ENCODE peak calls at places on chromosomes 2 and 18, in nine cellular contexts. M is heart left ventricle; T is uterus; W is gastrocnemius medialis; H is hepatocyte; A is A549; N is aorta; R is neural progenitor cell; E is naive thymus-derived CD4-positive, alpha-beta T cell. F is an unnamed sample. For H3K9me3, the result is how much of the 10 kb centered on the place peaks cover.

GRCh38 chr2:110114007-110114591 is 1.5 kb downstream of the MALL start:
- DNase-seq in T (no peak), M (no peak), E (no peak), H (peak), N (no peak), R (no peak), W (no peak), A (peak), F (no peak)

GRCh38 chr2:11573418-11574175 is 39.8 kb downstream of the GREB1 start:
- DNase-seq in R (no peak), A (no peak), T (no peak), N (peak), E (no peak), H (no peak), W (no peak), M (no peak), F (no peak)

GRCh38 chr2:95059656-95060370 is 34.3 kb downstream of the MAL start:
- DNase-seq in M (no peak), R (no peak), W (no peak), H (no peak), N (no peak), A (no peak), T (no peak), E (no peak), F (no peak)

GRCh38 chr2:68831688-68832087 is 39.5 kb downstream of the BMP10 start:
- DNase-seq in A (no peak), T (no peak), N (no peak), E (no peak), M (peak), R (no peak), H (no peak), W (no peak), F (no peak)

GRCh38 chr2:16142383-16143361 is 202.3 kb downstream of the MYCN start:
- DNase-seq in A (no peak), H (peak), N (no peak), T (no peak), M (no peak), R (no peak), E (peak), W (no peak), F (no peak)

GRCh38 chr2:238286095-238286494 is 2.3 kb downstream of the PER2 start:
- DNase-seq in M (no peak), E (no peak), A (no peak), H (no peak), N (no peak), R (no peak), W (no peak), T (no peak), F (no peak)

GRCh38 chr2:10329584-10329879 is 26.8 kb downstream of the HPCAL1 start:
- DNase-seq in T (no peak), H (no peak), W (no peak), R (no peak), M (no peak), N (no peak), E (no peak), A (no peak), F (no peak)

GRCh38 chr2:73895473-73895872 is 2.7 kb downstream of the ACTG2 start:
- DNase-seq in R (no peak), M (no peak), A (no peak), E (no peak), T (no peak), N (no peak), W (no peak), H (no peak), F (no peak)

GRCh38 chr2:110216803-110217202 is 4.5 kb upstream of the MTLN start:
- DNase-seq in R (no peak), A (no peak), E (no peak), N (no peak), W (no peak), H (no peak), M (no peak), T (no peak), F (no peak)

GRCh38 chr2:72144746-72145657 is 2.7 kb downstream of the CYP26B1 start:
- DNase-seq in W (no peak), R (peak), E (no peak), H (peak), A (peak), T (peak), N (peak), M (peak), F (peak)

GRCh38 chr18:78660311-78660710 is 319.3 kb upstream of the SALL3 start:
- DNase-seq in T (no peak), R (no peak), A (no peak), N (no peak), E (no peak), H (no peak), W (no peak), M (no peak), F (no peak)

GRCh38 chr18:78658531-78658930 is 321.1 kb upstream of the SALL3 start:
- DNase-seq in N (no peak), W (no peak), M (no peak), H (no peak), R (no peak), E (no peak), A (no peak), T (no peak), F (no peak)

GRCh38 chr18:78661316-78661715 is 318.3 kb upstream of the SALL3 start:
- DNase-seq in H (no peak), A (no peak), R (no peak), E (no peak), M (no peak), W (no peak), T (no peak), N (no peak), F (no peak)

GRCh38 chr18:78659057-78659456 is 320.6 kb upstream of the SALL3 start:
- DNase-seq in W (no peak), M (no peak), E (no peak), N (no peak), T (no peak), R (no peak), A (no peak), H (no peak), F (no peak)

GRCh38 chr18:78659748-78660147 is 319.9 kb upstream of the SALL3 start:
- DNase-seq in T (no peak), W (no peak), R (peak), E (no peak), H (peak), N (no peak), A (no peak), M (no peak), F (peak)
- H3K9me3 ChIP-seq in T (under half), W (under half), R (under half), E (under half), H (under half), N (under half), A (under half), M (under half), F (under half)

GRCh38 chr2:205012961-205013360 is 467.7 kb downstream of the PARD3B start:
- DNase-seq in E (no peak), N (no peak), R (no peak), H (no peak), M (no peak), W (no peak), A (no peak), T (no peak), F (no peak)

GRCh38 chr2:205017912-205018311 is 472.6 kb downstream of the PARD3B start:
- DNase-seq in R (no peak), N (no peak), W (no peak), T (no peak), M (no peak), H (no peak), E (no peak), A (no peak), F (no peak)

GRCh38 chr2:205020673-205021072 is 475.4 kb downstream of the PARD3B start:
- DNase-seq in M (no peak), W (no peak), N (no peak), T (no peak), H (no peak), R (no peak), A (no peak), E (no peak), F (no peak)

GRCh38 chr2:205013586-205013985 is 468.3 kb downstream of the PARD3B start:
- DNase-seq in M (no peak), T (no peak), E (no peak), N (no peak), H (no peak), R (no peak), A (no peak), W (no peak), F (no peak)

GRCh38 chr2:205017381-205017780 is 472.1 kb downstream of the PARD3B start:
- DNase-seq in E (no peak), T (no peak), M (no peak), A (no peak), N (no peak), W (no peak), R (no peak), H (no peak), F (no peak)
- H3K9me3 ChIP-seq in E (under half), T (under half), M (under half), A (under half), N (under half), W (under half), R (under half), H (under half), F (under half)

DNA sequence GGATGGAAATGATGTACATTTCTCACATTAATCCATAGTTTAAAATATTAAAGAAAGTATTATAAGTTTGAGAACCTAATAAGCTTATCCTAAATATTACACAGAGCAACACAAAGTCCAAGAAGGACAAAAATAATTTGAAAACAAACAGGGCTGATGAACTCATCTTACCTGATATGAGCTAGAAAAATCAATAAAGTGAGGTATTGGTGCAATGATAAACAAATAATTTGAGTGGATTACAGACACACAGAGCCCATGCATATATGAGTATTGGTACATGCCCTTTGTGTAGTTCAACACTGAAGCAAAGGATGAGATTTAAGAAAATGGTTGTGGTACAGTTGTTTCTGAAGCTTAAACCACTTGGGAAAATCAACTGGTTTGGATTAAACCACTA is 1139.0 kb downstream of the SUCLG1 start:
- DNase-seq in T (no peak), W (no peak), H (no peak), R (no peak), M (no peak), E (no peak), N (no peak), A (no peak), F (no peak)
- H3K9me3 ChIP-seq in T (under half), W (under half), H (under half), R (under half), M (under half), E (under half), N (under half), A (under half), F (under half)

DNA sequence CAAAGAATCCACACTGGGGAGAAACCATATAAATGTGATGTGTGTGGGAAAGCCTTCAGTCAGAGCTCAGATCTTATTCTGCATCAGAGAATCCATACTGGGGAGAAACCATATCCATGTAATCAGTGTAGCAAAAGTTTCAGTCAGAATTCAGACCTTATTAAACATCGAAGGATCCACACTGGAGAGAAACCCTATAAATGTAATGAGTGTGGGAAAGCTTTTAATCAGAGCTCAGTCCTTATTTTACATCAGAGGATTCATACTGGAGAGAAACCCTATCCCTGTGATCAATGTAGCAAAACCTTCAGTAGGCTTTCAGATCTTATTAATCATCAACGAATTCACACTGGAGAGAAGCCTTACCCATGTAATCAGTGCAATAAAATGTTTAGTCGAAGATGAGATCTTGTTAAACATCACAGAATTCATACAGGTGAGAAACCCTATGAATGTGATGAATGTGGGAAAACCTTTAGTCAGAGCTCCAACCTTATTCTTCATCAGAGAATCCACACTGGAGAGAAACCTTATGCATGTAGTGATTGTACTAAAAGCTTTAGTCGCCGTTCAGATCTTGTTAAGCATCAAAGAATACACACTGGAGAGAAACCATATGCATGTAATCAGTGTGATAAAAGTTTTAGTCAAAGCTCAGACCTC is 16.7 kb upstream of the ZSCAN30 start:
- DNase-seq in W (no peak), H (no peak), M (no peak), N (no peak), E (no peak), T (no peak), R (no peak), A (no peak), F (no peak)
- H3K9me3 ChIP-seq in W (under half), H (half or more), M (half or more), N (under half), E (half or more), T (under half), R (half or more), A (half or more), F (under half)

GRCh38 chr2:195461010-195461409 is 196.0 kb upstream of the SLC39A10 start:
- DNase-seq in R (no peak), H (no peak), A (no peak), N (no peak), W (no peak), E (no peak), T (no peak), M (no peak), F (no peak)
- H3K9me3 ChIP-seq in R (under half), H (under half), A (under half), N (under half), W (under half), E (under half), T (under half), M (under half), F (under half)

DNA sequence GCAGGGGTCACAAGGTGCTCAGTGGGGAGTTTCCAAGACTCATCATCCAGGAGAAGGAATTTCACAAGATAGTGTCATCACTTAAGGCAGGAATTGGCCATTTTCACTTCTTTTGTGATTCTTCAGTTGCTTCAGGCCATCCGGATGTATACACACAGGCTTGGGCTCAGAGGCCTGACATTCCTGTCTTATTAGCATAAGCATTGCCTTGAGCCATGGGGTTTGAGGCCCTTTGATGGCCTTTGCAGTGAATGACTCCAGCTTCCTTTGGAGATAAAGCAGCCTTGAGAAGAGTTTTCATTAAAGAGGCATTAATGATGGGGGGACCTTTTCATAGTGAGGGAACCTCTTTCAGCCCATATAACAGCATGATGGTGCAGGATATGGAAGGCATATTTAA is 366.0 kb upstream of the CNTNAP5 start:
- DNase-seq in A (no peak), T (no peak), N (no peak), R (peak), H (no peak), M (no peak), W (no peak), E (no peak), F (no peak)
- H3K9me3 ChIP-seq in A (under half), T (under half), N (under half), R (under half), H (under half), M (under half), W (under half), E (under half), F (under half)

DNA sequence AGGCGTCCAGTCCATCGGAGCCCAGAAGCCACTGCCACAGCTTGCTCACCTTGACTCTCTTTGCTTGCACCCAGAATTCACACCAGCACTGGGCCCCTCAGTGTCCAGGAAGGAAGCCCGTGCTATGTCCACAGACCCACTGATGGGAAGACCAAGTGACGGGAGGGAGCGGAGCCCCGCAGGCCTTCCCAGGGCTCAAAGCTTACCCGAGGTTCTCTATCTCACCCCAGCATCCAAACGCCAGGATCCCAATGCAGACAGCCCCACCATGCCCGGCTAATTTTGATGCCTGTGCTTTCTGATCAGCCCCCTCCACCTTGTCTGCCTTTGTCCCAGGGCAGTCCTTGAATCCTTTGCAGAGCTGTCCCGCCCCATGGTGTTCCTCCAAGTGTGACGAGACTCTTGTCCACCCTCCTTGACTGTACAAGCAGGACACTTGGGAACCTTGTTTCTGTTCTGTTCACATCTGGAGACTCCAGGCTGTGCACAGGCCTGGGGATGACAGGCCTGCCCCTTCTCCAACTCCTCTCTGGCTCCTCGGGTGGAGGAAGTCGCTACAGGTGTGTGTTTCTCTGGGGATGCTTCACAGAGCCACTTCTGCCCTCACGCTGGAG is 12.0 kb downstream of the NPPC start:
- DNase-seq in T (no peak), N (peak), E (no peak), R (no peak), A (no peak), M (no peak), H (no peak), W (no peak), F (no peak)
- H3K9me3 ChIP-seq in T (under half), N (under half), E (under half), R (under half), A (under half), M (under half), H (under half), W (under half), F (under half)

F was measured in WERI-Rb-1.